ENCODE peak calls at places on chromosomes 7 and 10, in six cellular contexts. V, D, E, U, K and B are unnamed samples.

GRCh38 chr7:38190010-38190409 is 12.0 kb downstream of the STARD3NL start:
- DNase-seq in V (no peak), D (no peak), E (no peak), U (no peak), K (no peak), B (no peak)

GRCh38 chr10:113549856-113550255 is 3.0 kb upstream of the HABP2 start:
- DNase-seq in V (no peak), D (no peak), E (no peak), U (no peak), K (no peak), B (no peak)

GRCh38 chr7:27173412-27174076 is 576 bp downstream of the HOXA10 start:
- DNase-seq in V (no peak), D (no peak), E (no peak), U (no peak), K (no peak), B (no peak)

GRCh38 chr7:138309186-138309585 is 150.9 kb upstream of the TRIM24 start:
- DNase-seq in V (no peak), D (no peak), E (no peak), U (no peak), K (no peak), B (no peak)

GRCh38 chr7:86733783-86734182 is 90.1 kb downstream of the GRM3 start:
- DNase-seq in V (no peak), D (no peak), E (no peak), U (no peak), K (no peak), B (no peak)

GRCh38 chr10:104274762-104275721 is 6.1 kb downstream of the GSTO2 start:
- DNase-seq in V (peak; percentile 46), D (peak; percentile 68), E (no peak), U (no peak), K (peak; percentile 60), B (no peak)

GRCh38 chr10:103105462-103105861 is 87.6 kb downstream of the NT5C2 start:
- DNase-seq in V (no peak), D (no peak), E (no peak), U (no peak), K (no peak), B (no peak)

GRCh38 chr10:3528271-3528670 is 256.7 kb downstream of the KLF6 start:
- DNase-seq in V (no peak), D (no peak), E (no peak), U (no peak), K (no peak), B (no peak)

GRCh38 chr10:126252884-126253612 is 135.2 kb downstream of the ADAM12 start:
- DNase-seq in V (no peak), D (no peak), E (no peak), U (no peak), K (no peak), B (no peak)

GRCh38 chr10:63921932-63922713 is 400.9 kb downstream of the REEP3 start:
- DNase-seq in V (no peak), D (no peak), E (no peak), U (no peak), K (no peak), B (no peak)

GRCh38 chr10:101111547-101111946 is 19.6 kb upstream of the TLX1 start:
- DNase-seq in V (no peak), D (no peak), E (no peak), U (no peak), K (no peak), B (no peak)

GRCh38 chr10:119703903-119704508 is 21.8 kb upstream of the INPP5F start:
- DNase-seq in V (no peak), D (no peak), E (no peak), U (no peak), K (no peak), B (no peak)

GRCh38 chr10:48611133-48611532 is 6.3 kb upstream of the ARHGAP22 start:
- DNase-seq in V (no peak), D (no peak), E (no peak), U (peak; percentile 41), K (no peak), B (no peak)

GRCh38 chr10:17431871-17432311 is 22.5 kb downstream of the ST8SIA6 start:
- DNase-seq in V (no peak), D (no peak), E (no peak), U (no peak), K (no peak), B (no peak)

GRCh38 chr7:122813845-122814244 is 72.4 kb downstream of the CADPS2 start:
- DNase-seq in V (no peak), D (no peak), E (no peak), U (no peak), K (no peak), B (no peak)

GRCh38 chr7:87330316-87330715 is 15.1 kb upstream of the CROT start:
- DNase-seq in V (no peak), D (no peak), E (no peak), U (no peak), K (no peak), B (no peak)

GRCh38 chr10:74529205-74529604 is 297.2 kb upstream of the KAT6B start:
- DNase-seq in V (no peak), D (no peak), E (no peak), U (no peak), K (no peak), B (no peak)

GRCh38 chr10:32331606-32332005 is 15.4 kb downstream of the EPC1 start:
- DNase-seq in V (no peak), D (no peak), E (no peak), U (no peak), K (no peak), B (no peak)

GRCh38 chr10:34716958-34717357 is 98.1 kb downstream of the PARD3 start:
- DNase-seq in V (no peak), D (no peak), E (no peak), U (no peak), K (no peak), B (no peak)

GRCh38 chr10:121036431-121036830 is 185.3 kb downstream of the WDR11 start:
- DNase-seq in V (no peak), D (no peak), E (no peak), U (no peak), K (no peak), B (peak; percentile 25)

GRCh38 chr7:74194686-74195085 is 15.1 kb upstream of the LAT2 start:
- DNase-seq in V (no peak), D (no peak), E (no peak), U (no peak), K (no peak), B (no peak)

GRCh38 chr7:51645707-51646298 is 329.2 kb upstream of the COBL start:
- DNase-seq in V (no peak), D (no peak), E (no peak), U (no peak), K (no peak), B (no peak)

DNA sequence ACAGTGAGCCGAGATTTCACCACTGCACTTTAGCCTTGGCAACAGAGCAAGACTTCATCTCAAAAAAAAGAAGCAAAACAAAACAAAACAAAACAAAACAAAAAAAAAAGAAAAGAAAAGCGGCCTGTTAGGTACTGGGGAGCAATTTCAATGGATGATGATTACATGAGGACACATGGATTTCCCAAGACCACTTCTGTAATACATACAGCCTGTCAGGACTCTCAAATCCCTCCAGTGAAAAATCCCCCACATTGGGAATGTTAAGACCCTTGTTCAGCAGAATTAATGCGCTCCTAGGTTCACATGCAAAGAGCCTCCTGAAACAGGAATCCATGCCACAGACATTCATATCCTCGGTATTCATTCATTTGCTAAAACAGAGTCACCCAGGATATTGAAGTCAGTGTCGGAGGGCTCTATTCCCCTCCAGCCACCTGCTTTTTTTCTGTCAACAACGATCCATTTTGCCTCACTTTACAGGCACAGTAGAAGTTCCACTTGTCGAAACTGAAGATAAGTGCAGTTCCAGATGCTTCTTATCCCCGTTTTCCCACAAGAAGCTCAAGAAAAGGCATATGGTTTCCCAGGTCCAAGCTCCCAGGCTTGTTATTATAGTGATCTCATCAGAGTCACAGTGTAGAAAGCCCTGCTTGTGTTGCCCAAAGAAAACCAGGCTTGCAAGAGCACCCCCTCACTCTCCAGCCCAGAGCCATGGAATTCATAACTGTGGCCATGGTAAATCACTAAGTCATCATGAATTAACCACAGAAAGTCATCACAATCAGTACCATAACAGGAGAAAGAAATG is 20.2 kb downstream of the SLC16A12 start:
- DNase-seq in V (no peak), D (no peak), E (no peak), U (no peak), K (no peak), B (no peak)
- TF ChIP-seq YY1 in V (no peak), D (no peak), E (no peak), U (no peak), K (no peak), B (no peak)

GRCh38 chr10:124644281-124644680 is 99.9 kb downstream of the FAM53B start:
- DNase-seq in V (no peak), D (no peak), E (no peak), U (no peak), K (no peak), B (no peak)
- H3K4me1 ChIP-seq in V (peaks cover 1% of the 10 kb centered on the region), D (peaks cover 6% of the 10 kb centered on the region), E (peaks cover 24% of the 10 kb centered on the region), U (peaks cover 43% of the 10 kb centered on the region), K (peaks cover 74% of the 10 kb centered on the region), B (peaks cover 7% of the 10 kb centered on the region)

GRCh38 chr10:98957801-98958200 is 277.9 kb downstream of the HPSE2 start:
- DNase-seq in V (no peak), D (no peak), E (no peak), U (no peak), K (no peak), B (no peak)

GRCh38 chr10:98959486-98959885 is 276.2 kb downstream of the HPSE2 start:
- DNase-seq in V (no peak), D (no peak), E (no peak), U (no peak), K (no peak), B (no peak)

GRCh38 chr10:98956576-98957260 is 278.9 kb downstream of the HPSE2 start:
- DNase-seq in V (no peak), D (no peak), E (no peak), U (no peak), K (no peak), B (no peak)
- TF ChIP-seq ZNF274 in V (no peak), D (no peak), E (no peak), U (no peak), K (no peak), B (no peak)

GRCh38 chr7:28726563-28726962 is 231.6 kb downstream of the TRIL start:
- DNase-seq in V (no peak), D (no peak), E (no peak), U (no peak), K (no peak), B (no peak)
- TF ChIP-seq YY1 in V (no peak), D (no peak), E (no peak), U (no peak), K (no peak), B (no peak)

DNA sequence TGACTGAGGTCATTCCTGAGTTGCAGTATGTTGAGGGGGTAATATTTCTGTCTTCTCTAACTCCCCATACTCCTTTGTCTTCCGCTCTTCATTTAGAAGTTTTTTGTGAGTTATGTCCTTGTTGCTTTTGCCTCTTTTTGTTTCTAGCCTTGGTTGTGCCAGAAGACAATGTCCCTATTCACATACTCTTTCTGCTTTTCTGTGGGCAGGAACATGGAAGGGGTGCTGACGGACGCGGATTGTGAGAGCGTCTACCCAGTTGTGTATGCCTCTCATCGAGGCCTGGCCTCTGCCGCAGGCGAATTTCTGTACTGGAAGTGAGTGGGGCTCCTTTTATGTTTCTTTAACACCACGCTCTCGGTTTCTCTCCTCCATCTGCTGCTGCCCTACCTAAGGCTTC is 20.5 kb downstream of the STAG3 start:
- DNase-seq in V (no peak), D (no peak), E (no peak), U (no peak), K (no peak), B (no peak)
- H3K4me1 ChIP-seq in V (no peaks in the 10 kb centered on the region), D (no peaks in the 10 kb centered on the region), E (peaks cover 13% of the 10 kb centered on the region), U (peaks cover 25% of the 10 kb centered on the region), K (peaks cover 24% of the 10 kb centered on the region), B (no peaks in the 10 kb centered on the region)

GRCh38 chr7:66741-67140 is 125.6 kb upstream of the FAM20C start:
- DNase-seq in V (no peak), D (no peak), E (no peak), U (no peak), K (no peak), B (no peak)
- TF ChIP-seq ZNF274 in V (no peak), D (no peak), E (no peak), U (no peak), K (no peak), B (no peak)